ENCODE peak calls at places on chromosome 19, in ten cellular contexts. J, E, Z, K, O, F, L, A, Q and P are unnamed samples.

GRCh38 chr19:23823952-23824389 is 65.3 kb upstream of the ZNF681 start:
- DNase-seq in O (no peak), Z (peak), A (peak), K (no peak), J (peak), F (no peak), L (no peak), E (peak), Q (peak), P (no peak)

GRCh38 chr19:38837656-38838121 is 6.1 kb upstream of the ECH1 start:
- DNase-seq in O (no peak), Q (no peak), A (no peak), K (no peak), F (no peak), E (no peak), L (no peak), Z (peak), J (no peak), P (no peak)

GRCh38 chr19:58034476-58034790 is 608 bp downstream of the ZSCAN1 start:
- DNase-seq in Q (no peak), E (no peak), F (no peak), K (no peak), A (no peak), L (no peak), O (no peak), J (no peak), Z (no peak), P (no peak)

GRCh38 chr19:2079865-2080301 is 16.2 kb downstream of the MOB3A start:
- DNase-seq in A (no peak), O (no peak), L (no peak), F (no peak), J (no peak), E (no peak), Q (no peak), K (no peak), Z (no peak), P (no peak)

GRCh38 chr19:46471116-46471733 is at the start of gene PNMA8A:
- DNase-seq in F (no peak), K (no peak), Q (peak), L (peak), E (peak), J (peak), Z (peak), A (peak), O (peak), P (peak)

GRCh38 chr19:54937926-54938325 is 9.4 kb downstream of the NLRP7 start:
- DNase-seq in A (no peak), J (no peak), O (no peak), L (no peak), Q (no peak), K (no peak), Z (no peak), E (no peak), F (no peak), P (no peak)

GRCh38 chr19:38666662-38667448 is 19.4 kb downstream of the ACTN4 start:
- DNase-seq in E (peak), L (no peak), A (no peak), O (peak), Q (peak), J (peak), Z (peak), F (no peak), K (peak), P (no peak)

GRCh38 chr19:48512504-48513288 is 1.1 kb upstream of the LMTK3 start:
- DNase-seq in E (no peak), F (no peak), L (no peak), Z (no peak), J (no peak), Q (no peak), K (no peak), A (no peak), O (no peak), P (no peak)

GRCh38 chr19:8585894-8586750 is 8.9 kb upstream of the MYO1F start:
- DNase-seq in A (no peak), J (peak), Q (peak), L (no peak), Z (no peak), K (peak), F (peak), O (no peak), E (peak), P (peak)

GRCh38 chr19:6590458-6591319 is at the start of gene CD70:
- DNase-seq in J (no peak), Q (peak), K (peak), L (no peak), F (no peak), A (peak), O (no peak), Z (peak), E (no peak), P (no peak)

GRCh38 chr19:47446534-47447469 is 24.9 kb downstream of the SLC8A2 start:
- DNase-seq in J (peak), L (peak), E (peak), A (peak), F (no peak), Q (peak), K (no peak), Z (no peak), O (no peak), P (no peak)

GRCh38 chr19:58401825-58402433 is 6.5 kb downstream of the RNF225 start:
- DNase-seq in A (no peak), E (no peak), Z (no peak), F (no peak), Q (no peak), K (no peak), O (no peak), L (no peak), J (no peak), P (no peak)

GRCh38 chr19:12841094-12841493 is 2.8 kb downstream of the MAST1 start:
- DNase-seq in E (peak), J (no peak), Q (peak), A (peak), O (no peak), Z (no peak), F (no peak), L (no peak), K (no peak), P (peak)